ENCODE peak calls at places on chromosomes 13 and 19, in five cellular contexts. J is H9, H is neuronal stem cell, C is H1, Y is mesenchymal stem cell. G is an unnamed sample.

GRCh38 chr13:94956407-94957110 is 244.2 kb upstream of the SOX21 start:
- DNase-seq in J (no peak), H (no peak), C (no peak), Y (no peak), G (no peak)

GRCh38 chr13:105982219-105982618 is 553.2 kb downstream of the EFNB2 start:
- DNase-seq in J (peak), H (no peak), C (no peak), Y (no peak), G (no peak)

GRCh38 chr19:16380314-16380695 is 55.7 kb downstream of the KLF2 start:
- DNase-seq in J (no peak), H (no peak), C (no peak), Y (no peak), G (no peak)

GRCh38 chr19:12859546-12859945 is 21.2 kb downstream of the MAST1 start:
- DNase-seq in J (no peak), H (no peak), C (no peak), Y (no peak), G (no peak)

GRCh38 chr13:44084146-44084545 is 204.4 kb downstream of the LACC1 start:
- DNase-seq in J (no peak), H (no peak), C (no peak), Y (no peak), G (no peak)

GRCh38 chr19:3140667-3141038 is 4.8 kb downstream of the GNA15 start:
- DNase-seq in J (no peak), H (no peak), C (no peak), Y (no peak), G (no peak)

GRCh38 chr19:9751449-9751848 is 17.1 kb downstream of the ZNF846 start:
- DNase-seq in J (no peak), H (no peak), C (no peak), Y (no peak), G (no peak)

GRCh38 chr19:50796634-50797428 is 6.6 kb downstream of the ACP4 start:
- DNase-seq in J (no peak), H (no peak), C (no peak), Y (no peak), G (no peak)

GRCh38 chr13:32278456-32278855 is 36.7 kb downstream of the ZAR1L start:
- DNase-seq in J (no peak), H (no peak), C (no peak), Y (peak), G (no peak)

GRCh38 chr19:12939292-12939606 is 840 bp downstream of the CALR start:
- DNase-seq in J (no peak), H (no peak), C (no peak), Y (peak), G (peak)

GRCh38 chr13:111111376-111111937 is 3.7 kb upstream of the ARHGEF7 start:
- DNase-seq in J (no peak), H (no peak), C (no peak), Y (no peak), G (no peak)

GRCh38 chr13:73672492-73672891 is 461.7 kb downstream of the KLF12 start:
- DNase-seq in J (no peak), H (no peak), C (no peak), Y (no peak), G (no peak)

GRCh38 chr19:51600940-51601575 is 29.1 kb downstream of the SIGLEC5 start:
- DNase-seq in J (no peak), H (no peak), C (no peak), Y (no peak), G (no peak)

GRCh38 chr13:41107584-41108014 is 25.0 kb downstream of the KBTBD6 start:
- DNase-seq in J (peak), H (no peak), C (no peak), Y (no peak), G (no peak)

GRCh38 chr13:109694972-109695371 is 91.4 kb downstream of the IRS2 start:
- DNase-seq in J (no peak), H (no peak), C (no peak), Y (no peak), G (peak)

GRCh38 chr19:5593245-5593962 is 25.7 kb upstream of the TINCR start:
- DNase-seq in J (no peak), H (no peak), C (no peak), Y (no peak), G (no peak)

GRCh38 chr13:114131581-114132418 is 623 bp downstream of the RASA3 start:
- DNase-seq in J (no peak), H (no peak), C (no peak), Y (no peak), G (no peak)

GRCh38 chr13:41597348-41598041 is 140.1 kb downstream of the RGCC start:
- DNase-seq in J (no peak), H (no peak), C (no peak), Y (no peak), G (no peak)

GRCh38 chr19:45159204-45159970 is 1.4 kb downstream of the NKPD1 start:
- DNase-seq in J (no peak), H (no peak), C (no peak), Y (no peak), G (no peak)

GRCh38 chr13:110231348-110232047 is 75.5 kb downstream of the COL4A1 start:
- DNase-seq in J (no peak), H (no peak), C (no peak), Y (no peak), G (no peak)

GRCh38 chr13:75873499-75873898 is 237.4 kb downstream of the LMO7 start:
- DNase-seq in J (no peak), H (no peak), C (no peak), Y (no peak), G (no peak)

GRCh38 chr13:93345642-93346220 is 119.1 kb downstream of the GPC6 start:
- DNase-seq in J (no peak), H (no peak), C (no peak), Y (no peak), G (peak)

GRCh38 chr13:111209613-111210012 is 94.5 kb downstream of the ARHGEF7 start:
- DNase-seq in J (no peak), H (no peak), C (no peak), Y (no peak), G (no peak)

GRCh38 chr13:31848621-31849020 is 109.3 kb downstream of the RXFP2 start:
- DNase-seq in J (no peak), H (no peak), C (no peak), Y (no peak), G (no peak)

GRCh38 chr13:51804295-51805172 is 571 bp upstream of the DHRS12 start:
- DNase-seq in J (no peak), H (no peak), C (no peak), Y (no peak), G (no peak)

GRCh38 chr19:38466050-38466449 is 32.6 kb downstream of the RYR1 start:
- DNase-seq in J (no peak), H (no peak), C (no peak), Y (no peak), G (no peak)

GRCh38 chr19:16593181-16593580 is 21.0 kb upstream of the SLC35E1 start:
- DNase-seq in J (no peak), H (no peak), C (no peak), Y (no peak), G (no peak)

GRCh38 chr13:100128373-100128772 is 39.5 kb downstream of the PCCA start:
- DNase-seq in J (no peak), H (no peak), C (no peak), Y (peak), G (no peak)

GRCh38 chr19:14580623-14581237 is 2.2 kb upstream of the CLEC17A start:
- DNase-seq in J (no peak), H (no peak), C (no peak), Y (no peak), G (no peak)

GRCh38 chr13:73190477-73190876 is 131.7 kb downstream of the KLF5 start:
- DNase-seq in J (no peak), H (no peak), C (no peak), Y (no peak), G (no peak)

GRCh38 chr13:30752201-30752797 is 17.0 kb downstream of the ALOX5AP start:
- DNase-seq in J (no peak), H (no peak), C (no peak), Y (peak), G (no peak)

GRCh38 chr13:112839347-112840105 is 129.5 kb upstream of the MCF2L start:
- DNase-seq in J (no peak), H (no peak), C (no peak), Y (no peak), G (peak)

GRCh38 chr13:73532582-73532981 is 473.8 kb downstream of the KLF5 start:
- DNase-seq in J (no peak), H (no peak), C (no peak), Y (no peak), G (no peak)

GRCh38 chr19:50777830-50778303 is 7.6 kb downstream of the GPR32 start:
- DNase-seq in J (peak), H (no peak), C (no peak), Y (no peak), G (peak)

GRCh38 chr19:8453616-8454015 is 8.8 kb downstream of the HNRNPM start:
- DNase-seq in J (no peak), H (no peak), C (no peak), Y (no peak), G (no peak)
- H2BK12ac ChIP-seq in J (no peak), H (no peak), C (no peak), Y (no peak), G (no peak)

GRCh38 chr19:43465468-43466120 is at the start of gene LYPD3:
- DNase-seq in J (peak), H (no peak), C (no peak), Y (peak), G (peak)
- H3K23ac ChIP-seq in J (no peak), H (no peak), C (no peak), Y (no peak), G (no peak)

DNA sequence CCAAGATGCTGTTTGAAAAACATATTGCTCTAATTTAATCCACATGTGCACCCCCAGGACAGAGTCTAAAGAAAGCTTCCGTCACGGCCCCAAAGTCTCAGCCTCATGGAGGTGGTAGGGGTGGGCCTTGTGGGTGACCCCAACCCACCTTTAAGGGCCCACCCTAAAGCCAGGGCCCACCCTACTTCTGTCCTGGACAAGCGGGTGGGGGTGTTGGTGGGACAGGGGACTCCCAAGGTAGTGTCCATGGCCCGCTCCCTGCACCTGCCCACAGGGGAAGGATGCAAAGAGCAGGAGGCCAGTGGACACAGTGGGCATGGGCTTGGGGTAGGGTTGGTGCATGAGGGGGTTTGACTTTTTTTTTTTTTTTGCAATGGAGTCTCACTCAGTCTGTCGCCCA is 66.8 kb downstream of the KCTD15 start:
- DNase-seq in J (no peak), H (no peak), C (no peak), Y (no peak), G (no peak)
- H2BK12ac ChIP-seq in J (no peak), H (no peak), C (no peak), Y (no peak), G (no peak)

GRCh38 chr19:781800-782194 is 15.5 kb upstream of the PTBP1 start:
- DNase-seq in J (no peak), H (no peak), C (no peak), Y (no peak), G (no peak)
- H3K23ac ChIP-seq in J (no peak), H (peak), C (no peak), Y (peak), G (no peak)

GRCh38 chr19:47464619-47465018 is 7.1 kb downstream of the SLC8A2 start:
- DNase-seq in J (no peak), H (no peak), C (no peak), Y (no peak), G (no peak)

GRCh38 chr19:47465957-47466356 is 5.7 kb downstream of the SLC8A2 start:
- DNase-seq in J (no peak), H (no peak), C (no peak), Y (no peak), G (no peak)

GRCh38 chr19:47458672-47459071 is 13.0 kb downstream of the SLC8A2 start:
- DNase-seq in J (no peak), H (no peak), C (no peak), Y (no peak), G (no peak)

GRCh38 chr19:47459477-47459876 is 12.2 kb downstream of the SLC8A2 start:
- DNase-seq in J (no peak), H (no peak), C (no peak), Y (no peak), G (no peak)

DNA sequence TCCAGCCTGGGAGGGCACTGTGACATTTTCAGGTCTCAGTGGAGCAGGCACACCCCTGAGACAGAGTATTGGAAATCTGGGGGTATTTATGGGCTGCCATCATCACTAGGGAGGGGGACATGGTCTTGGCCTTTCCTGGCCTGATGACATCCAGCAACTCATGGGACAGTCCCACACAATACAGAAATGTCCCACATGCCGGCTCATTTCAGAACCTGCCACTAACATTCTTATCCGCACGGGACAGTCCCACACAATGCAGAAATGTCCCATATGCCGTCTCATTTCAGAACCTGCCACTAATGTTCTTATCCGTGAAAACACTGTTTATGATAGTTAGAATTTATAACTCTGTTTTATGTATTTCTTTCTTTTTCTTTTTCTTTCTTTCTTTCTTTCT is 9.8 kb downstream of the SLC8A2 start:
- DNase-seq in J (no peak), H (no peak), C (no peak), Y (no peak), G (no peak)
- H2BK12ac ChIP-seq in J (no peak), H (no peak), C (no peak), Y (no peak), G (no peak)

DNA sequence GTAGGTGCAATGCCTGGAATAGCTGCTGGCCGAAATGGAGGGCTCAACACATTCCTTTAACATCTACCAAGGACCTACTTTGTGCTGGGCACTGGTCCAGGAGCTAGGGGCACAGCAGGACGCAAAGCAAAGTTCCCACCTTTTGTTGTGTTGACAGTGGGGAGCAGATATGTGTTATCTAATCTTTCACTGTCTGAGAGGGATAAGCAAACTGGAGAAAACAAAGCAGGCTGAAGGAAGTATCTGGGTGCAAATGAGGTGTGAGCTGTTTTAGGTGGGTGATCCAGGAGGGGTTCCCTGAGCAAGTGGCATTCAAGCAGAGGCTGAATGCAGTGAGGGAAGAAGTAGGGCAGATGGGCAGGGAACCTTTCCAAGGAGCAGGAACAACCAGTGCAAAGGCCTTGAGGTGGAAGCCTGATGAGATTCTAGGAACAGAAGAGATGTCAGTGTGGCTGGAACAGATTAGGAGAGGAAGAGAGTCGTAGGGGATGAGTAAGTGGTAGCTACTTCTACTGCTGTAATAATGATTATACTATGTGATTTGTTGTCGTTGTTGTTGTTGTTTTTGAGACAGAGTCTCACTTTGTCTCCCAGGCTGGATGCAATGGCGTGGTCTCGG is 2.2 kb upstream of the PLAUR start:
- DNase-seq in J (no peak), H (no peak), C (no peak), Y (no peak), G (no peak)
- H3K23ac ChIP-seq in J (no peak), H (no peak), C (no peak), Y (no peak), G (peak)

GRCh38 chr19:42239544-42240220 is 2.7 kb downstream of the GSK3A start:
- DNase-seq in J (no peak), H (no peak), C (no peak), Y (no peak), G (no peak)

GRCh38 chr19:42244452-42245220 is 2.2 kb upstream of the GSK3A start:
- DNase-seq in J (peak), H (peak), C (peak), Y (peak), G (peak)

GRCh38 chr19:42242071-42242511 is 311 bp downstream of the GSK3A start:
- DNase-seq in J (no peak), H (no peak), C (no peak), Y (peak), G (no peak)

GRCh38 chr19:42241279-42241678 is 1.1 kb downstream of the GSK3A start:
- DNase-seq in J (no peak), H (no peak), C (no peak), Y (no peak), G (no peak)

GRCh38 chr19:42242512-42243409 is at the start of gene GSK3A:
- DNase-seq in J (peak), H (peak), C (peak), Y (peak), G (peak)
- H2BK12ac ChIP-seq in J (no peak), H (no peak), C (peak), Y (no peak), G (no peak)

DNA sequence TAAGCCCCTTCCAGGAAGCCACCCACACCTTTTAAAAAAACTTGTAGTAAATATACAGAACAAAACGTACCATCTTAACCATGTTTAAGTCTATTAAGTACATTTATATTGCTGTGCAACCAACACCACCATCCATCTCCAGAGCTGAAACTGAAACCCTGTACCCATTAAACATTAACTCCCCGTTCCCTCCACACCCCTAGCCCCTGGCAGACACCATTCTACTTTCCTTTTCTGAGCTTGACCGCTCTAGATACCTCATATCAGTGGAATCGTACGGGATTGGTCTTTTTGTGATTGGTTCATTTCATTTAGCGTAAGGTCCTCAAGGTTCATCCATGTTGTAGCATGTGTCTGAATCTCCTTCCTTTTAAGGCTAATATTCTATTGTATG is 13.0 kb upstream of the SPATA13 start:
- DNase-seq in J (no peak), H (no peak), C (no peak), Y (no peak), G (no peak)
- H3K23ac ChIP-seq in J (no peak), H (no peak), C (no peak), Y (no peak), G (no peak)

GRCh38 chr13:46296920-46297319 is 85.2 kb downstream of the LRRC63 start:
- DNase-seq in J (no peak), H (no peak), C (no peak), Y (peak), G (peak)

GRCh38 chr13:46295531-46296464 is 84.1 kb downstream of the LRRC63 start:
- DNase-seq in J (no peak), H (no peak), C (no peak), Y (peak), G (peak)

GRCh38 chr13:46297338-46297737 is 85.6 kb downstream of the LRRC63 start:
- DNase-seq in J (no peak), H (no peak), C (no peak), Y (peak), G (no peak)

DNA sequence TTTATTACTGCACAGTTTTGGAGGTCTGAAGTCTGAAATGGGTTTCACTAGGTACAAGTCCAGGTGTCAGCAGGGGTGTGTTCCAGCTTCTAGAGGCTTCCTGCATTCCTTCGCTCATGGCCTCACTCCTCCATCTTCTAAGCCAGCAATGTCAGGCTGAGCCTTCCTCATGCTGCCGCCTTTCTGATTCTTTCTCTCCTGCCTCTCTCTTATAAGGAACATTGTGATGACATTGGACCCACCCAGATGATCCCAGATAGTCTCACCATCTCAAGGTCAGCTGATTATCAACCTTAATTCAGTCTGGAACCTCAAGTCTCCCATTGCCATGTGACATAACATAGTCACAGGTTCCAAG is 84.7 kb downstream of the LRRC63 start:
- DNase-seq in J (no peak), H (no peak), C (no peak), Y (no peak), G (no peak)
- H2BK12ac ChIP-seq in J (no peak), H (no peak), C (peak), Y (peak), G (peak)

DNA sequence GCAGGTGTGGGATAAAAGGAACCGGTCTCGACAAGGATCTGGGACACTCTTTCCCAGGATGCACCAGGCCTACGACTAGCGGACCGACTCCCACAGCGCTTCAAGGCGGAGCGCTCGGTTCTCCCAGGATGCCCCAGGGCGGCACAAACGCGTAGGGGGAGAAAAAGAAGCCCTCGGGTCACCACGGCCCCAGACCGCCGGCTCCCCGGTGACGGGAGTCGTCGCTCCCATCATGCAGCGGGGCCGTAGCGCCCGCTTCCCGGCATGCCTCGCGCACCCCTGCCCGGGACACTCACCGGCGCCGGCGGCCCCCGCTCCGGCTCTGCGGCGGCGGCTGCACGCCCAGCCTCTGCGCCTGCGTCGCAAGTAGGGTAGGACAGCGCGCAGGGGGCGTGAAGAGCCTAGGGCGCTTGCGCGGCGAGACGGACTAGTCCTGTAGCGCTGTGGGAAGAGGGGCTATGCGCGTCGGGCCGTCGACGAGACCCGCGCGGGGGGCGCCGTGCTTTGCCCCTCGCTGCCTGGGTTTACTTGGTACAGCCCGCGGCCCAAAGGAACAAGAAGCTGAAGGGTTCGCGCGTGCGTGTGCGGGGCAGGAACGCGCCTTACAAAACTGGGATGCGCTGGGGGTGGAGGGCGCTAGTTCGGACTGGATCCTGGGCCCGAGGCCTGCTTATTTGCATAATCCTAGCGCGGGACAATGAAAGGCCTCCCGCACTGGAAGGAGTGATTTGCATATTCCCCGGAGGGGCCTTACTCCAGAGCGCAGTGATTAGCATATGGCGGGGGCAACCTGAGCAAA is at the start of gene ZNF428:
- DNase-seq in J (peak), H (peak), C (peak), Y (peak), G (peak)
- H3K23ac ChIP-seq in J (no peak), H (peak), C (no peak), Y (peak), G (no peak)